ENCODE peak calls at places on chromosomes 16 and 17, in eight cellular contexts. U is esophagus muscularis mucosa, G is lung, H is MM.1S, D is GM23338, Q is hepatocyte, V is HCT116, P is neural progenitor cell. C is an unnamed sample.

GRCh38 chr17:41308251-41308917 is 725 bp downstream of the KRTAP16-1 start:
- DNase-seq in D (no peak), G (no peak), P (no peak), U (no peak), Q (no peak), H (peak; percentile 96), V (no peak), C (peak; percentile 41)

GRCh38 chr17:57044976-57045867 is 39.8 kb upstream of the AKAP1 start:
- DNase-seq in D (no peak), Q (no peak), U (no peak), H (no peak), G (no peak), P (no peak), V (no peak), C (no peak)

GRCh38 chr16:79540825-79541595 is 59.5 kb downstream of the MAF start:
- DNase-seq in P (no peak), Q (no peak), D (no peak), H (no peak), U (no peak), G (no peak), V (no peak), C (no peak)

GRCh38 chr16:60485877-60486489 is 1550.3 kb downstream of the CDH8 start:
- DNase-seq in U (no peak), G (no peak), D (no peak), Q (no peak), P (no peak), V (no peak), H (no peak), C (no peak)

GRCh38 chr17:45893725-45894021 is 681 bp upstream of the MAPT start:
- DNase-seq in H (no peak), U (no peak), Q (no peak), D (no peak), G (no peak), V (no peak), P (no peak), C (no peak)

GRCh38 chr16:78770353-78771091 is 671.1 kb downstream of the WWOX start:
- DNase-seq in P (peak; percentile 76), U (no peak), H (peak; percentile 82), V (no peak), D (peak; percentile 84), Q (peak; percentile 54), G (peak; percentile 75), C (no peak)

GRCh38 chr17:63911657-63912100 is 621 bp upstream of the CSHL1 start:
- DNase-seq in U (no peak), D (peak; percentile 74), H (peak; percentile 20), P (peak; percentile 59), G (no peak), Q (peak; percentile 48), V (peak; percentile 16), C (no peak)

GRCh38 chr16:28064150-28064549 is 636 bp upstream of the GSG1L start:
- DNase-seq in G (no peak), U (no peak), V (no peak), H (no peak), P (no peak), D (no peak), Q (no peak), C (no peak)

GRCh38 chr16:22424161-22424937 is 49.9 kb upstream of the CDR2 start:
- DNase-seq in G (no peak), H (no peak), Q (no peak), D (no peak), P (no peak), V (no peak), U (no peak), C (no peak)

GRCh38 chr16:56277040-56277439 is 85.8 kb downstream of the GNAO1 start:
- DNase-seq in Q (peak; percentile 26), D (peak; percentile 84), G (no peak), H (no peak), U (no peak), P (peak; percentile 70), V (no peak), C (no peak)

GRCh38 chr17:50319630-50320029 is 26.3 kb upstream of the XYLT2 start:
- DNase-seq in U (no peak), D (no peak), H (no peak), G (no peak), Q (no peak), V (no peak), P (no peak), C (no peak)

GRCh38 chr17:47733047-47733413 is at the start of gene TBX21:
- DNase-seq in H (peak; percentile 81), G (peak; percentile 51), V (peak; percentile 44), U (no peak), D (peak; percentile 90), P (peak; percentile 95), Q (peak; percentile 70), C (peak; percentile 48)

DNA sequence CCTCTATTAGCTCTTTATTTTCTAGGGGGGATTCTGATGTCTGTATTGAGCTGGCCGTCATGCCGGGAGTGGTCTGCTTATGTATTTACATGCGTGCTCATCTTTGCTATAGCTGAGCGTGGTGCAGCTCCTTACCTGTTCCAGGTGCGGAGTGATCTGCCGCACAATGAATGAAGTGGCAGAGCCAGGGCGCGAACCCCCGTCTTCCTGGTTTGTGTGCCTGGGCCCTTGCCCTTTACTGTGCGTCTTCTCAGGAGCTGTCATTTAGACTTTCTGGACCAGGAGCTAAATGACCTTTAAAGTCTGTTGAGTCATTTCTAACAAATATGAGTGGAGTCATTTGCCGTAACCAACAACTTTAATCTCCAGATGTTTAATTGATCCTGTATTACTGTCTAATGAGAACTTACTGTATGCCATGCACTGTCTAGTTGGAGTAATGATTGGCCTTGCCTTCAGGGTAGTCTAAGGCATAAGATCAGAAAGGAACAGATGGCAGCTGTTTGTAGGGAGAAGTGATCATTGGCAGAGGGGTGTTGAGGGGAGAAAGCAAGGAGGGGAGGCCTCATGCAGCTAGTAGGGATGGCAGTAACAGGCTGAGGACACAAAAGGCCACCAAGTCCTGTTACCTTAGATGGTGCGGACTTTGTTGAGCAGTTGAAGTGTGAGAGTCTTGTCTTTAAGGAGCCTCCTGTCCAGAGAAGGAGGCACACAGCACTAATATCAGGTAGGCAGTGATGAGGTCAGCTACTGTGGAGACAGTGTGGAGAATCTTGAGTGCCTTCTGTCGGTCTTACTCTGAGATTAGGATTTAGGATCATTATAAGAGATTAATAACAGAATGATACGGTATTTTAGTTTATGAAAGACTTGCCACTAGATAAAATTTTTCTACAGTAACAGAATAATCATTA is 53.9 kb downstream of the USP10 start:
- DNase-seq in P (no peak), D (no peak), U (no peak), H (no peak), V (no peak), Q (no peak), G (no peak), C (no peak)
- H3K4me1 ChIP-seq in P (no peaks in the 10 kb centered on the region), D (peaks cover 17% of the 10 kb centered on the region), U (peaks cover 30% of the 10 kb centered on the region), H (peaks cover 15% of the 10 kb centered on the region), V (no peaks in the 10 kb centered on the region), Q (peaks cover 15% of the 10 kb centered on the region), G (no peaks in the 10 kb centered on the region), C (peaks cover 15% of the 10 kb centered on the region)

GRCh38 chr17:2735896-2736295 is 13.6 kb downstream of the CCDC92B start:
- DNase-seq in H (no peak), D (no peak), Q (no peak), U (no peak), G (no peak), P (no peak), V (no peak), C (no peak)
- TF ChIP-seq CTCF in H (no peak), D (no peak), Q (no peak), U (no peak), G (no peak), P (no peak), V (no peak), C (no peak)

DNA sequence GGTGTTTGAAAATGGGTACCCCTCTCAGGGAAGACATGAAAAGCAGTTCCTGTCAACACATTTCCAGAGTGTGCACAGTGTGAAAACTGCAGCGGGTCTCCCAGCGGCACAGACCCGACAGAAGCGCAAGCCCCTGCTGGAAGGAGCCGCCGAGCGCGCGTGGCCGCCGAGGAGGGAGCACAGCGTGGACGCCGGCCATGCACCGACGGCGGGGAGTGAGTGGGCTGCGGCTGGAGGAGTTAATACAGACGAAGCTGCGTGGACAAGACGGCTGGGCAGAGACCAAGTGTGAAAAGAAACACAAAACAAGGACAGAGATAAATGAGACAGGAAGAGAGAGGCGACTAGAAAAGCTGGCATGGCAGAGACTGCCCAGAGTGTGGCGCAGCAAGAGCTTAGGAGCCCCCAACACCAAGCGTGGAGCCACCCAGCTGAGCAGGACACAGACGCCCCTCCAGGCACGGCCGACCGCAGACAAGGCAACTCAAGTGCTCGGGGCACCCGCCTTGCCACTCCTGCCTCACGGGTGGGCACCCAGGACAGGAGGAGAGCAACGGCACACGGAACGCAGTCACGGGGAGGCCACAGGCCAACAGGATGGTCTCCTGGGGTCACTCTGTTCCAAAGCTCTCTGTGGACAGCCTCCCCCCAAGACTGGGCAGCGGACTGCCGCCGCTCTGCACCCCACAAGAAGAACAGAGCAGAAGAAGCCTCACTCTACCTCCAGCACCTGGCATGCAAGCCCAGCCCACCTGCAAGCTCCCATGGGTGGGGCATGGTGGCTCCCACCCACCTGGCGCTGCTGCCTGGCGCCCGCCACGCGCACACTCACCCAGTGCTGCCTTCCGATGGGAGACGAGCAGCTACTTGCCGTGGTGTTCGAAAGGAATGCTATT is 16.6 kb downstream of the SLC16A3 start:
- DNase-seq in Q (no peak), D (no peak), H (no peak), V (no peak), P (no peak), U (no peak), G (no peak), C (no peak)
- H3K36me3 ChIP-seq in Q (no peaks in the 10 kb centered on the region), D (peaks cover 28% of the 10 kb centered on the region), H (peaks cover 3% of the 10 kb centered on the region), V (peaks cover 77% of the 10 kb centered on the region), P (no peaks in the 10 kb centered on the region), U (peaks cover 81% of the 10 kb centered on the region), G (peaks cover 77% of the 10 kb centered on the region), C (peaks cover 87% of the 10 kb centered on the region)

GRCh38 chr16:89484923-89485679 is 5.3 kb downstream of the ANKRD11 start:
- DNase-seq in V (no peak), P (no peak), H (peak; percentile 46), G (no peak), D (peak; percentile 40), U (no peak), Q (no peak), C (no peak)

GRCh38 chr16:89489040-89489721 is 1.2 kb downstream of the ANKRD11 start:
- DNase-seq in U (peak; percentile 98), H (peak; percentile 81), P (peak; percentile 86), V (peak; percentile 85), D (peak; percentile 94), Q (peak; percentile 92), G (peak; percentile 88), C (peak; percentile 64)

GRCh38 chr16:89484088-89484501 is 6.3 kb downstream of the ANKRD11 start:
- DNase-seq in G (no peak), V (no peak), U (no peak), Q (no peak), P (no peak), D (no peak), H (no peak), C (no peak)

GRCh38 chr16:89482824-89483220 is 7.5 kb downstream of the ANKRD11 start:
- DNase-seq in G (no peak), D (no peak), U (no peak), Q (no peak), H (no peak), P (no peak), V (no peak), C (no peak)

DNA sequence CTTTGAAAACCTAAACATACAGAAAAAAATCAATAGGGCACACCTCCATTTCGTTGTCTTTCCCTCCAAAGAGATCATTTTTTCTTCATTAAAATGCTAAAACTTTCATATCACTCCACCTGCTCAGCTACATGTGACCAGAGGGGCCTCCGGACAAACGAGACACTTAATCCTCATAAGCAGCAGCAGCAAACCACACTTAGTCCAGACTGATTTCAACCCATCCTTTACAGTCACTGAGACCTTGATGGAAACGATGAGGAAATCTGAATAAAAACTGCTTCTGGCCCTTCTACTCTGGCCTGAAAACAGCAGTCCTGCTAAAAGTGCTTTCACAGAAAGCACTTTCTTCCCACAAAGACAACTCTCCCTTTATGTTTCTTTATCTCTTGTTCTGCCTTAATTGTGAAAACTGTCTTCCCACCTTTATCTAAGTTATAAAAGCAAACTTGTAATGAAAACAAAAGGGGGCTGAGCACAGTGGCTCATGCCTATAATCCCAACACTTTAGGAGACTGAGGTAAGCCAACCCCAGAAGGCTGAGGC is 4.6 kb downstream of the ANKRD11 start:
- DNase-seq in V (no peak), G (no peak), U (no peak), H (no peak), D (no peak), Q (no peak), P (no peak), C (no peak)
- H3K4me1 ChIP-seq in V (peaks cover 19% of the 10 kb centered on the region), G (peaks cover 45% of the 10 kb centered on the region), U (peaks cover 77% of the 10 kb centered on the region), H (peaks cover 41% of the 10 kb centered on the region), D (peaks cover 76% of the 10 kb centered on the region), Q (peaks cover 68% of the 10 kb centered on the region), P (peaks cover 58% of the 10 kb centered on the region), C (peaks cover 83% of the 10 kb centered on the region)

C was measured in esophagus squamous epithelium.